ENCODE peak calls at places on chromosomes 12 and 14, in seven cellular contexts. D is hepatocyte, N is PC-3, Y is astrocyte, K is fibroblast of lung, Z is DND-41, W is GM23338. B is an unnamed sample.

GRCh38 chr12:2678416-2678815 is 116.4 kb upstream of the FKBP4 start:
- DNase-seq in W (no peak), K (no peak), N (no peak), Z (no peak), Y (no peak), D (no peak), B (no peak)

GRCh38 chr12:20445693-20446092 is 77.4 kb downstream of the PDE3A start:
- DNase-seq in Z (no peak), W (no peak), Y (no peak), D (no peak), N (no peak), K (no peak), B (no peak)

GRCh38 chr14:74888164-74889158 is 6.7 kb downstream of the DLST start:
- DNase-seq in N (no peak), K (peak; percentile 48), Z (no peak), D (no peak), Y (peak; percentile 31), W (no peak), B (no peak)

GRCh38 chr14:103074699-103075341 is 9.2 kb upstream of the LBHD2 start:
- DNase-seq in N (peak; percentile 45), D (peak; percentile 75), K (no peak), W (peak; percentile 57), Y (no peak), Z (no peak), B (no peak)

GRCh38 chr12:72098622-72099021 is 160.0 kb downstream of the TPH2 start:
- DNase-seq in K (peak; percentile 9), D (no peak), Y (peak; percentile 2), W (no peak), Z (no peak), N (no peak), B (no peak)

GRCh38 chr14:32397871-32398640 is 69.0 kb downstream of the AKAP6 start:
- DNase-seq in K (peak; percentile 89), W (no peak), Y (peak; percentile 87), D (no peak), Z (no peak), N (peak; percentile 94), B (peak; percentile 57)

GRCh38 chr14:32648434-32648833 is 290.2 kb upstream of the NPAS3 start:
- DNase-seq in Y (peak; percentile 41), Z (no peak), W (no peak), D (peak; percentile 5), K (peak; percentile 45), N (peak; percentile 90), B (no peak)

GRCh38 chr14:105537580-105538474 is 11.4 kb downstream of the TMEM121 start:
- DNase-seq in N (peak; percentile 55), Y (no peak), W (peak; percentile 51), K (no peak), Z (peak; percentile 67), D (peak; percentile 32), B (no peak)

GRCh38 chr12:106741247-106741646 is 33.2 kb upstream of the RIC8B start:
- DNase-seq in D (no peak), Z (no peak), K (no peak), N (no peak), Y (no peak), W (no peak), B (no peak)

GRCh38 chr14:102086346-102086971 is 385 bp downstream of the HSP90AA1 start:
- DNase-seq in Z (peak; percentile 57), W (peak; percentile 62), K (peak; percentile 66), N (peak; percentile 52), D (peak; percentile 79), Y (peak; percentile 52), B (peak; percentile 56)

GRCh38 chr12:54037360-54038259 is 4.8 kb downstream of the HOXC5 start:
- DNase-seq in D (no peak), Y (no peak), W (peak; percentile 1), Z (no peak), N (no peak), K (no peak), B (no peak)

GRCh38 chr12:54039417-54040147 is 6.7 kb downstream of the HOXC5 start:
- DNase-seq in D (no peak), W (no peak), N (no peak), K (no peak), Z (no peak), Y (no peak), B (no peak)

GRCh38 chr12:54040148-54040494 is 7.3 kb downstream of the HOXC5 start:
- DNase-seq in Z (no peak), D (no peak), N (peak; percentile 11), Y (no peak), W (no peak), K (no peak), B (no peak)

GRCh38 chr12:54038260-54038759 is 5.5 kb downstream of the HOXC5 start:
- DNase-seq in K (no peak), Y (no peak), D (no peak), N (no peak), Z (no peak), W (no peak), B (no peak)

DNA sequence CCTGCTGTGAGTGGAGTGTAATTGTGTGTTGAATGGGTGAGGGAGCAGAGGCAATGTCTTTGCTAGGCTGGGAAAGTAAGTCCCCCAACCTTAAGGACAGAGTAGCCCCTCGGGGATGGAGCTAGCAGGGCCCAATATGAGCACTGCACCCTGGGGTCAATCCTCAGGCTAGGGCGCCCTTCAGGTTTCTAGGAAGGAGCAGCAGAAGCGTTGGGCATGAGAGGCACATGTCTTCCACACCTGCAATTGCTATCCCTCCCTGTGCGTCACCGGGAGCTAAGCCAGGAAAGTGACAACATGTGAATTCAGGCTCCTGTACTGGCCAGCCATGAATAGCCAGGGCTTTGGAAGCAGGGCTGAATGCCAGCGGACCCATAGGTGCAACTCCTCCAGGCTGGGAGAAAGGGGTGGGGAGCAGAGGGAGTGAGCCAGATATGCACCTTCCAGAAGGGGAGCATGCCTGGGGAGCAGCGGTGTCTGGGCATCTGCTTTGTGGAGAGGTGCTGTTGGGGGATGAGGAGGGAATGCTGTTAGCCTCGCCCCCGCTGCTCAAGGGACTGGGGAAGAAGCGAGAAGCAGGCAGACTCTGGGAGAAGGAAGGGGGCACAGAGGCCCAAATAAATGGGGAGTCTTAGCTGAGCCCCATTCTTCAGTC is 6.0 kb downstream of the HOXC5 start:
- DNase-seq in Y (no peak), W (no peak), K (no peak), Z (no peak), N (peak; percentile 56), D (no peak), B (no peak)
- TF ChIP-seq EZH2 in Y (no peak), W (peak; percentile 75), K (peak; percentile 51), Z (peak; percentile 35), N (no peak), D (no peak), B (no peak)

GRCh38 chr12:111034911-111035577 is 114.7 kb upstream of the MYL2 start:
- DNase-seq in W (peak; percentile 72), K (no peak), N (no peak), Z (no peak), Y (no peak), D (no peak), B (no peak)
- TF ChIP-seq EZH2 in W (peak; percentile 53), K (peak; percentile 64), N (peak; percentile 99), Z (no peak), Y (no peak), D (no peak), B (peak; percentile 78)

DNA sequence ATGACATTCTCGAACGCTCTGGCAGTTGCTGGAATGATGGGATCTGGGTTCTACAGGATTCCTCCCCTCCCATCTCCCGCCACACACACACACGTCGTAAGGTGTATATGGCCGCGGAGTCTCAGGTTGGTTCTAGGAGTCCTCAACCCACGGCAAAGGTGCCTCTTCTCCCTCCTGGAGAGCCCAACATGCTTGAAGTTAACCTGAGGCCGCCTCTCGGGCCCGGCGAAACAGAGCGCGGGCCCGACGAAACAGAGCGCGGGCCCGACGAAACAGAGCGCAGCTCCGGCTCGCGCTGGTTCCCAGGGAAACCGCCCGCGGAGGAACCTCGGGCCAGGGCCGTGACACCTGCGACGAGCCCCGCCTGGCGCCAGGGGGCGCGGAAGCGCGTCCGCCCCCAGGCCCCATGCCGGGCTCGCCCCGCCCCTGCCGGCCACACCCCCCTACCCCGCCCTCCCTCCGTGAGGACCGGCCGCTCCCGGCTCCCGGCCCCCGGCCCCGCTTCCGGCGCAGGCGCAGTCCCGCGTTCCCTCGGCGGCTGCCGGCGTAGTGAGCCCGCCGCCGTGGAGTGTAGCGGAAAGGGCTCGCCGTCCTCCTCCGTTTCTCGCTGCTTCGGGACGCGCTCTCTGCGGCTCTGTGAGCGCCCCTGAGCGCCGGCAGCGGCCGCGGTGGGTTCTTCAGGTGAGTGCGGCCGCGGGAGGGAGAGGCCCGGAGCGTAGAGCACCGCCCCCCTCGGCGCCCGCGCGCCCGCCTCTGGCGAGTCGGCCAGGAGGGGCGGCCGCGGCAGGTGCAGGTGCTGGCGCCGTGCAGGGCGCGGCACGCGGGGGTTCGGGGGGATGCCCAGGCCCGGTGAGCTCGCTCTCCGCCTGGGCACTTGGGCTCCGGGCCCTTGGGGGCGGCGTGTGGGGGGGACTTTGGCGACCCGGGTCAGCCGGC is at the start of gene RAB3IP:
- DNase-seq in D (peak; percentile 96), Y (peak; percentile 46), K (peak; percentile 69), W (peak; percentile 89), Z (peak; percentile 92), N (peak; percentile 91), B (peak; percentile 76)
- TF ChIP-seq EZH2 in D (no peak), Y (no peak), K (peak; percentile 39), W (no peak), Z (no peak), N (no peak), B (no peak)

DNA sequence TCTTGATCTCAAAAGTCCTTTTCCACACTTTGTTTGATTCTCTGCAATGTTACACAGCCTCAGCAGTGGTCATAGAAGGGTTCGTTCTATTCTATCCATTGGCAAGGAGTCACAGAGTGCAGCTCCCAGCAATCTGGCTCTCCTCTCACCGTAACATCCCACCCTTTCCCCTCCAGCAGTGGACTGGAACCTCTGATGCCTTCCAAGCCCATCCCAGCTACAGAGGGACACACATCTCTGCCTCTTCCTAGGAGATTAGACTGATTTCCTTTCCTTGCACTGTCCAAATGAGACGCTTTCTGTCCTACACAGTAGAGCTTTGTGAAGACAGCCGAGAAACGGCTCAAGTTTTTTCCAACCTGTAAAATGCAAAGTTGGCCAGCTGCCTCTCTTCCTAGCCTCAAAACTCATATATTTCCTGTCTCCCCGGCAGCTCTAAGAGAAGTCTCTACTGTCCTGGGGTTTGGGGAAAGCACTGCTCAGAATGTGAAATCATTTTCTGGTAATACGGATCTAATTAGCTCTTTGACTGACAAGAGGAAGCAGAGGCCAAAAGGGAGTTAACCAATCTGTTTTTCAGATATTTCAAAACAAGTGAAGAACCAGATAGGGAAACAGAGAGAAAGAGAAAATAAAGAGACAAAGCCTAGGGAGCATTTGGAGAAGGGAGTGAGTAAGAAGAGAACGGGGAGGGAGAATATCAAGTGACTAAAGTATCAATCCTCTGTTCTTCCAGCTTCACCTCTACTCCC is 528 bp downstream of the NINJ2 start:
- DNase-seq in Z (no peak), D (no peak), N (no peak), Y (peak; percentile 5), W (no peak), K (peak; percentile 25), B (no peak)
- TF ChIP-seq EZH2 in Z (no peak), D (no peak), N (no peak), Y (no peak), W (no peak), K (peak; percentile 26), B (no peak)